ENCODE peak calls at places on chromosomes 3 and 15, in ten cellular contexts. F is upper lobe of right lung, X is PC-9, N is heart left ventricle, Q is astrocyte, K is cardiac muscle cell, B is pancreas, V is ovary, J is left lung, L is suprapubic skin. P is an unnamed sample.

GRCh38 chr3:59992578-59992977 is 942.8 kb upstream of the CFAP20DC start:
- DNase-seq in F (no peak), X (no peak), N (no peak), Q (no peak), K (no peak), B (no peak), V (no peak), J (no peak), L (no peak), P (no peak)

GRCh38 chr3:54225841-54226528 is 103.6 kb downstream of the CACNA2D3 start:
- DNase-seq in F (no peak), X (no peak), N (no peak), Q (no peak), K (peak), B (no peak), V (no peak), J (no peak), L (no peak), P (no peak)

GRCh38 chr3:73419993-73420392 is 204.7 kb downstream of the PDZRN3 start:
- DNase-seq in F (no peak), X (no peak), N (no peak), Q (no peak), K (no peak), B (no peak), V (no peak), J (no peak), L (no peak), P (no peak)

GRCh38 chr3:4841225-4841624 is 138.0 kb upstream of the BHLHE40 start:
- DNase-seq in F (no peak), X (no peak), N (no peak), Q (peak), K (no peak), B (no peak), V (no peak), J (no peak), L (no peak), P (no peak)

GRCh38 chr15:44593042-44593736 is 56.2 kb downstream of the EIF3J start:
- DNase-seq in F (no peak), X (no peak), N (no peak), Q (no peak), K (no peak), B (no peak), V (no peak), J (no peak), L (no peak), P (no peak)

GRCh38 chr3:46293991-46294833 is 52.0 kb downstream of the CCR3 start:
- DNase-seq in F (no peak), X (no peak), N (no peak), Q (no peak), K (no peak), B (no peak), V (no peak), J (no peak), L (no peak), P (no peak)

GRCh38 chr3:73449774-73450173 is 175.0 kb downstream of the PDZRN3 start:
- DNase-seq in F (no peak), X (no peak), N (no peak), Q (no peak), K (no peak), B (no peak), V (no peak), J (no peak), L (no peak), P (no peak)

GRCh38 chr3:117688583-117688982 is 979.0 kb downstream of the TUSC7 start:
- DNase-seq in F (no peak), X (no peak), N (no peak), Q (no peak), K (no peak), B (no peak), V (no peak), J (no peak), L (no peak), P (no peak)

GRCh38 chr15:52252781-52253180 is 42.8 kb downstream of the MYO5C start:
- DNase-seq in F (no peak), X (peak), N (no peak), Q (peak), K (no peak), B (no peak), V (no peak), J (no peak), L (no peak), P (no peak)

GRCh38 chr15:66897381-66897780 is 168.0 kb upstream of the SMAD3 start:
- DNase-seq in F (no peak), X (no peak), N (no peak), Q (no peak), K (no peak), B (no peak), V (no peak), J (no peak), L (peak), P (peak)

GRCh38 chr3:120062474-120062873 is 31.8 kb downstream of the GSK3B start:
- DNase-seq in F (no peak), X (no peak), N (no peak), Q (no peak), K (peak), B (no peak), V (no peak), J (no peak), L (no peak), P (no peak)

GRCh38 chr3:184513276-184514150 is 48.1 kb upstream of the EPHB3 start:
- DNase-seq in F (peak), X (peak), N (peak), Q (peak), K (peak), B (peak), V (peak), J (peak), L (peak), P (peak)

GRCh38 chr3:151800449-151800848 is 13.5 kb upstream of the AADAC start:
- DNase-seq in F (no peak), X (no peak), N (no peak), Q (no peak), K (no peak), B (no peak), V (no peak), J (no peak), L (no peak), P (no peak)

GRCh38 chr3:114194750-114195149 is 15.9 kb upstream of the DRD3 start:
- DNase-seq in F (no peak), X (no peak), N (no peak), Q (peak), K (no peak), B (no peak), V (no peak), J (no peak), L (no peak), P (no peak)

GRCh38 chr3:36911990-36912804 is 32.7 kb downstream of the TRANK1 start:
- DNase-seq in F (no peak), X (peak), N (no peak), Q (peak), K (no peak), B (no peak), V (no peak), J (no peak), L (no peak), P (no peak)

GRCh38 chr3:14213066-14213774 is 34.6 kb downstream of the LSM3 start:
- DNase-seq in F (no peak), X (no peak), N (no peak), Q (no peak), K (no peak), B (no peak), V (no peak), J (no peak), L (no peak), P (no peak)

GRCh38 chr3:64179860-64180259 is 45.4 kb downstream of the PRICKLE2 start:
- DNase-seq in F (no peak), X (no peak), N (no peak), Q (no peak), K (no peak), B (no peak), V (no peak), J (no peak), L (no peak), P (no peak)

GRCh38 chr3:62911531-62911930 is 36.3 kb upstream of the CADPS start:
- DNase-seq in F (no peak), X (no peak), N (no peak), Q (peak), K (no peak), B (no peak), V (no peak), J (no peak), L (no peak), P (no peak)

GRCh38 chr3:150515210-150515609 is 31.1 kb downstream of the SERP1 start:
- DNase-seq in F (no peak), X (peak), N (no peak), Q (no peak), K (no peak), B (no peak), V (no peak), J (no peak), L (no peak), P (no peak)

GRCh38 chr15:63600646-63601025 is 3.4 kb downstream of the FBXL22 start:
- DNase-seq in F (peak), X (peak), N (peak), Q (peak), K (peak), B (peak), V (peak), J (peak), L (peak), P (peak)

GRCh38 chr15:99558084-99558483 is 7.7 kb upstream of the MEF2A start:
- DNase-seq in F (no peak), X (no peak), N (no peak), Q (no peak), K (no peak), B (no peak), V (no peak), J (no peak), L (no peak), P (no peak)

GRCh38 chr3:71069797-71070196 is 513.7 kb downstream of the FOXP1 start:
- DNase-seq in F (no peak), X (no peak), N (peak), Q (no peak), K (peak), B (no peak), V (peak), J (peak), L (no peak), P (peak)

DNA sequence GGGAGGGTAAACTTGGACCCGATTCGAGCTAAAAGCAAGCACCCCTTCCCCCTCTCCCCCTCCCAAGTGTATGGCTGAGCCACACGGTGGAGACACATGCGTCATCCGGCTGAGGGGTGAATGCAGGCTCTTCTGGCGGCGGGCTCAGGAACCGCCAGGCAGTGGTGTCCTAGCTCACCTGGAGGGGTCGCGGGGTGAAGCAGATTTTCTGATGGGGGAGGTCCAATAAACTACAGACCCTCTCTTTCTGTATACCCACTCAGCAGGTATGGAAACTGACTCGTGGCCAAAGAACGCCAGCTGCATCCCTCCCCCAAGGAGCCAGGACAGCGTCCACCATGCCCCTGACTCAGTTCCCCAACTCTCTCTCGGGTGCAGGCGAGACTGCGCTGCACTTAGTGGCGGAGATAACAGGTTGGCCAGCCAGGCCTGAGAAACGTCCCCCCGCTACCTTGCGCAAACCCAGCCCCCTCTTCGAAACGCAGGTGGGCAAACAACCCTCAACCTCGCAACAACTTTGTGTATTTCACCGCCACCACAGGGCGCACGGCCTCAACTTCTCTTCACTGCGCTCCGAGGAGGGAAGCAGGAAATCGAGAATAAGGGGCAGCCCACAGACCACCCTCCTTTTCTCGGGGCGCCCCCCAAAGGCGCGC is 1.3 kb downstream of the MAGI1 start:
- DNase-seq in F (peak), X (peak), N (peak), Q (peak), K (peak), B (peak), V (peak), J (peak), L (no peak), P (peak)
- TF ChIP-seq CTCF in F (peak), X (no peak), N (no peak), Q (peak), K (peak), B (no peak), V (no peak), J (no peak), L (no peak), P (no peak)

GRCh38 chr3:192905980-192906678 is 11.5 kb downstream of the MB21D2 start:
- DNase-seq in F (no peak), X (peak), N (no peak), Q (no peak), K (no peak), B (no peak), V (no peak), J (no peak), L (no peak), P (no peak)
- H3K27ac ChIP-seq in F (no peak), X (peak), N (no peak), Q (no peak), K (no peak), B (no peak), V (no peak), J (no peak), L (no peak), P (no peak)

GRCh38 chr3:189961525-189962161 is 159.1 kb downstream of the P3H2 start:
- DNase-seq in F (no peak), X (peak), N (peak), Q (peak), K (peak), B (peak), V (peak), J (peak), L (peak), P (peak)
- H3K4me3 ChIP-seq in F (no peak), X (no peak), N (no peak), Q (no peak), K (no peak), B (no peak), V (no peak), J (no peak), L (no peak), P (no peak)

GRCh38 chr3:10393514-10393913 is 72.6 kb upstream of the SEC13 start:
- DNase-seq in F (no peak), X (no peak), N (no peak), Q (no peak), K (no peak), B (peak), V (no peak), J (no peak), L (peak), P (no peak)

GRCh38 chr3:10391391-10391790 is 70.5 kb upstream of the SEC13 start:
- DNase-seq in F (no peak), X (no peak), N (no peak), Q (no peak), K (no peak), B (peak), V (no peak), J (no peak), L (no peak), P (no peak)

GRCh38 chr3:10392906-10393461 is 72.1 kb upstream of the SEC13 start:
- DNase-seq in F (no peak), X (no peak), N (no peak), Q (no peak), K (no peak), B (no peak), V (no peak), J (no peak), L (no peak), P (no peak)

GRCh38 chr3:10390641-10391373 is 69.9 kb upstream of the SEC13 start:
- DNase-seq in F (no peak), X (no peak), N (no peak), Q (no peak), K (no peak), B (peak), V (no peak), J (no peak), L (no peak), P (no peak)

DNA sequence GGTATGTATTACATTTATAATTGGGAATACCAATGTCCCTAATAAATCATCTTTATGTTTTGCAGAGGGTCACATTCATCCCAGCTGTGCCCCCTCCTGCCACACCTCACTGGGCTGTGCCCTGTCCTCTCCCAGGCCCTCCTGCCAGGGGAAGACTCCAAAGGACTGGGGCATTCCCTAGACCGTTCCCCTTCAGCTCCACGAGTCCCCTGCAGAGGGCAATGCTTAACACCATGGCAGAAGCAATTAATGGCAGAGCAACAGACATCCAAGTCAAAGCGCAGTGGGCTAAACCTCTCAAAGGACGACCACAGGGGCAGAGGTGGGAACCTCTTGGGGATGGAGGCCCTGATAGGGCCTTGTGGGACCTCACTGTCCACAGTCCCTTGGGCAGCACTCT is 71.3 kb upstream of the SEC13 start:
- DNase-seq in F (no peak), X (no peak), N (no peak), Q (no peak), K (peak), B (peak), V (no peak), J (no peak), L (no peak), P (no peak)
- TF ChIP-seq CTCF in F (no peak), X (no peak), N (no peak), Q (no peak), K (peak), B (no peak), V (no peak), J (no peak), L (no peak), P (no peak)

P was measured in coronary artery.